ENCODE peak calls at places on chromosomes 12 and 14, in six cellular contexts. U is uterus, L is testis, B is lower leg skin, N is Peyer's patch, R is A549. E is an unnamed sample.

GRCh38 chr14:30790827-30791226 is 83.5 kb upstream of the COCH start:
- DNase-seq in B (no peak), R (no peak), U (no peak), L (no peak), N (no peak), E (no peak)

GRCh38 chr12:55929306-55929791 is 1.6 kb upstream of the DGKA start:
- DNase-seq in B (peak), N (peak), U (no peak), R (no peak), L (no peak), E (no peak)

GRCh38 chr14:64645220-64645891 is 58.9 kb upstream of the PLEKHG3 start:
- DNase-seq in L (no peak), U (peak), N (no peak), B (peak), R (no peak), E (peak)

GRCh38 chr14:92936085-92936484 is 13.1 kb downstream of the CHGA start:
- DNase-seq in N (no peak), U (no peak), B (no peak), L (no peak), R (no peak), E (no peak)

GRCh38 chr14:75295061-75295461 is 16.4 kb downstream of the FOS start:
- DNase-seq in N (peak), B (peak), R (peak), U (peak), L (peak), E (no peak)

GRCh38 chr12:131091413-131091975 is 137.8 kb downstream of the ADGRD1 start:
- DNase-seq in R (no peak), N (no peak), B (peak), U (peak), L (peak), E (no peak)

GRCh38 chr12:69225251-69225910 is 14.0 kb upstream of the CPSF6 start:
- DNase-seq in L (no peak), B (no peak), U (no peak), N (no peak), R (no peak), E (no peak)

GRCh38 chr14:104650057-104650980 is 39.1 kb upstream of the INF2 start:
- DNase-seq in R (peak), B (peak), U (peak), N (peak), L (peak), E (peak)

GRCh38 chr14:59044707-59045106 is 143.8 kb upstream of the DAAM1 start:
- DNase-seq in U (no peak), N (no peak), R (no peak), L (peak), B (no peak), E (no peak)

GRCh38 chr14:92473261-92473946 is 40.2 kb upstream of the RIN3 start:
- DNase-seq in B (peak), R (peak), L (peak), N (no peak), U (peak), E (no peak)

GRCh38 chr12:122850695-122851350 is 15.6 kb downstream of the HIP1R start:
- DNase-seq in R (no peak), U (no peak), L (no peak), B (no peak), N (no peak), E (no peak)

GRCh38 chr14:94517248-94517640 is 8.0 kb upstream of the SERPINA12 start:
- DNase-seq in B (peak), N (no peak), U (no peak), R (no peak), L (no peak), E (no peak)

GRCh38 chr12:62256408-62257079 is 3.7 kb upstream of the USP15 start:
- DNase-seq in N (no peak), R (no peak), U (no peak), L (peak), B (no peak), E (no peak)

GRCh38 chr14:57389646-57390036 is 745 bp upstream of the NAA30 start:
- DNase-seq in L (peak), N (no peak), U (no peak), R (no peak), B (no peak), E (no peak)

GRCh38 chr12:87120440-87120839 is 864.2 kb upstream of the MGAT4C start:
- DNase-seq in L (no peak), N (no peak), U (no peak), B (no peak), R (no peak), E (no peak)

GRCh38 chr12:52014567-52015392 is 8.0 kb downstream of the TAMALIN start:
- DNase-seq in B (no peak), L (peak), N (no peak), U (no peak), R (no peak), E (no peak)

GRCh38 chr14:101446387-101446969 is 114.8 kb upstream of the DIO3 start:
- DNase-seq in L (no peak), R (no peak), U (no peak), B (no peak), N (no peak), E (no peak)

GRCh38 chr14:53055003-53055402 is 98.1 kb downstream of the DDHD1 start:
- DNase-seq in N (no peak), U (no peak), B (no peak), L (no peak), R (peak), E (no peak)

GRCh38 chr12:105084251-105085250 is at the start of gene ALDH1L2:
- DNase-seq in L (peak), R (peak), N (peak), U (peak), B (peak), E (peak)

GRCh38 chr12:79689041-79689476 is 1.7 kb downstream of the PAWR start:
- DNase-seq in L (no peak), R (no peak), B (no peak), U (no peak), N (no peak), E (no peak)

GRCh38 chr14:95322646-95323045 is 2.9 kb upstream of the CLMN start:
- DNase-seq in N (no peak), U (no peak), R (no peak), L (no peak), B (no peak), E (no peak)

GRCh38 chr12:107411792-107412535 is 273.6 kb upstream of the PWP1 start:
- DNase-seq in U (no peak), N (no peak), L (no peak), B (no peak), R (peak), E (peak)

GRCh38 chr12:116636636-116637519 is 77.7 kb downstream of the MAP1LC3B2 start:
- DNase-seq in L (no peak), N (no peak), R (peak), B (no peak), U (no peak), E (no peak)

GRCh38 chr14:56284641-56285040 is 166.4 kb downstream of the PELI2 start:
- DNase-seq in U (no peak), B (no peak), R (no peak), L (no peak), N (no peak), E (no peak)

GRCh38 chr12:55847603-55848329 is 5.0 kb upstream of the MMP19 start:
- DNase-seq in L (peak), N (peak), B (peak), R (no peak), U (peak), E (peak)

GRCh38 chr12:94941440-94941862 is 62.0 kb downstream of the NDUFA12 start:
- DNase-seq in N (peak), U (peak), B (no peak), L (no peak), R (no peak), E (peak)

GRCh38 chr12:2668816-2669215 is 126.0 kb upstream of the FKBP4 start:
- DNase-seq in U (peak), B (peak), N (no peak), R (no peak), L (no peak), E (no peak)

GRCh38 chr12:47112679-47113078 is 32.9 kb upstream of the AMIGO2 start:
- DNase-seq in U (no peak), B (no peak), N (no peak), R (no peak), L (no peak), E (no peak)

GRCh38 chr12:700061-700460 is 36.8 kb upstream of the NINJ2 start:
- DNase-seq in R (no peak), L (no peak), U (no peak), B (no peak), N (no peak), E (no peak)

GRCh38 chr14:21093018-21093417 is 5.4 kb downstream of the ZNF219 start:
- DNase-seq in R (no peak), B (no peak), U (no peak), N (no peak), L (no peak), E (no peak)

GRCh38 chr12:108803428-108804105 is 53.8 kb downstream of the SSH1 start:
- DNase-seq in L (peak), B (peak), N (peak), R (peak), U (peak), E (peak)

GRCh38 chr12:76455582-76456345 is 103.8 kb downstream of the OSBPL8 start:
- DNase-seq in N (no peak), U (no peak), B (no peak), R (peak), L (no peak), E (peak)

GRCh38 chr14:61516957-61517356 is 178.4 kb upstream of the HIF1A start:
- DNase-seq in B (no peak), L (no peak), U (no peak), R (no peak), N (no peak), E (no peak)

GRCh38 chr14:38226366-38226765 is 18.7 kb downstream of the SSTR1 start:
- DNase-seq in U (no peak), R (no peak), L (no peak), N (no peak), B (no peak), E (no peak)

GRCh38 chr12:77299001-77299400 is 233.6 kb upstream of the E2F7 start:
- DNase-seq in N (no peak), L (no peak), U (no peak), B (no peak), R (no peak), E (no peak)

GRCh38 chr12:59375633-59376032 is 220.2 kb upstream of the SLC16A7 start:
- DNase-seq in R (no peak), U (no peak), B (no peak), L (no peak), N (no peak), E (no peak)

GRCh38 chr14:65230287-65230728 is 128.0 kb upstream of the MAX start:
- DNase-seq in L (peak), R (no peak), B (peak), U (no peak), N (no peak), E (no peak)

GRCh38 chr12:6347367-6348338 is 5.8 kb upstream of the TNFRSF1A start:
- DNase-seq in L (peak), U (peak), R (no peak), B (peak), N (no peak), E (no peak)

DNA sequence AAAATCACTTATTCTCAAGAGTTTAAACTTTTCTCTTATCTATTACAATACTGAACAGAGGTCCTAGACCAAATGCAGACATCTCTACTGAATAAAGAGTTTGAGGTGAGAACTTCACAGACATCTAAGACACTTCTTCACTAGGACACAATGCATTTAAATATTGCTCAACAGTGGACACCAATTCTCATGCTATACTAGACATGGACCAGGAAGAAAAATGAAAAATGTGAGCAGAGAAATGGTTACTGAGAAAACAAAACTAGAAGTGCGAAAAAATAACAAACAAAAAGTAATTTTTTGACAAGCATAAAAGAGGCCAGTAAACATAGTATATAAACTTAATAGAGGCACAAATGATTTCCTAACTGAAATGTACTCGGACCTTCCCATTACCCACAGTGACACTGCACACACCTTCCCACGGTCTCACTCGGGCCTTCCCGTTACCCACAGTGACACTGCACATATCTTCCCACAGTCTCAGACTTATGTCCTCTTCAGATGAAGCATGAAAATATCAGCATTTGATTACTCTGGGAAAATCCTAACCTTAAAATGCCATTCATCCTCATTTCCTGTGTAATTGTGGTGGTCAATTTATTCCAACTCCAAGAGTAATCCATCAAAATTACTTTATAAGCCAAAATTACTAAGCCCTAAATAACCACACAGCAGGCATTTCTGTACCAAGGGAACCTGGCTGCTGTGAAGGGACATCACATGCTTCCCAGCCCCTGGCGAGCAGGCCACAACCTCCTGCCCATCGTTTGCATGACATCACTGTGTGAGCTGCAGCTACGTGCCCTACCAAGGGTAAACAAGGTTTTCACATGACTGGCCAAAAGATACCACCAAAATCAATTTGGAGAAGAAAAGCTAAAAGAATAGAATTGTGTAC is 6.4 kb downstream of the SLC15A4 start:
- DNase-seq in L (peak), N (peak), B (no peak), U (peak), R (no peak), E (peak)
- TF ChIP-seq POLR2A in L (no peak), N (no peak), B (no peak), U (no peak), R (no peak), E (no peak)

GRCh38 chr12:91171475-91171874 is 11.1 kb downstream of the DCN start:
- DNase-seq in R (no peak), B (no peak), N (no peak), U (no peak), L (no peak), E (no peak)
- TF ChIP-seq POLR2A in R (no peak), B (no peak), N (no peak), U (no peak), L (no peak), E (no peak)

GRCh38 chr14:68820999-68821683 is 28.3 kb upstream of the ZFP36L1 start:
- DNase-seq in U (no peak), R (no peak), N (no peak), B (no peak), L (no peak), E (no peak)
- TF ChIP-seq POLR2A in U (no peak), R (no peak), N (no peak), B (no peak), L (no peak), E (no peak)

DNA sequence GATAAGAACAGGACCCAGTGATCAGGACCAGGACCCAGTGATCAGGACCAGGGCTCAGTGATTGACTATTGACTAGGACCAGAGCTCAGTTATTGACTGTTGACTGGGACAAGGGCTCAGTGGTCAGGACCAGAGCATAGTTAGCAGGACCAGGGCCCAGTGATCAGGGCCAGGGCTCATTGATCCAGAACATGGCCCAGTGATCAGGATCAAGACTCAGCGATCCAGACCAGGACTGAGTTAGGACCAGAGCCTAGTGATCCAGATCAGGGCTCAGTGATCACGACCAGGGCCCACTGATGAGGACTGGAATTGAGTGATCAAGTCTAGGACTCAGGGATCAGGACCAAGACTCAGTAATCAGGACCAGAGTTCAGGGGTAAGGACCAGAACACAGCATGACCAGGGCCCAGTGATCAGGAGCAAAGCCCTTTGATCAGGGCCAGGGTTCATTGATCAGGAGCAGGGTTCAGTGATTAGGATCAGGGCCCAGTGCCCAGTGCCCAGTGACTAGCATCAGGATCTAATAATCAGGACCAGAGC is 176.0 kb downstream of the TMEM121 start:
- DNase-seq in B (peak), L (no peak), R (no peak), N (no peak), U (no peak), E (no peak)
- TF ChIP-seq POLR2A in B (no peak), L (no peak), R (no peak), N (no peak), U (no peak), E (no peak)

GRCh38 chr12:53456654-53457366 is 4.9 kb downstream of the PCBP2 start:
- DNase-seq in U (no peak), R (no peak), N (no peak), B (no peak), L (no peak), E (no peak)
- TF ChIP-seq POLR2A in U (no peak), R (no peak), N (no peak), B (no peak), L (no peak), E (no peak)

GRCh38 chr14:100142073-100143040 is 17.1 kb downstream of the DEGS2 start:
- DNase-seq in B (no peak), R (no peak), U (no peak), N (no peak), L (peak), E (no peak)
- TF ChIP-seq POLR2A in B (no peak), R (no peak), U (peak), N (no peak), L (no peak), E (no peak)

GRCh38 chr12:49366652-49367380 is 446 bp upstream of the SPATS2 start:
- DNase-seq in N (peak), R (peak), U (peak), B (peak), L (peak), E (peak)
- TF ChIP-seq POLR2A in N (peak), R (peak), U (peak), B (no peak), L (no peak), E (peak)

E was measured in H54.